ENCODE peak calls at places on chromosomes 1 and 21, in six cellular contexts. One of them, this sample, is unnamed.

GRCh38 chr1:26786437-26787380 is 1.0 kb upstream of the PIGV start:
- DNase-seq in HS-5: no peak
- DNase-seq in astrocyte of the spinal cord: peak; percentile 89
- DNase-seq in esophagus squamous epithelium: no peak
- DNase-seq in hepatocyte: peak; percentile 76
- DNase-seq in ovary: peak; percentile 75
- DNase-seq in this sample: no peak

GRCh38 chr1:114428083-114428754 is 82.8 kb downstream of the TRIM33 start:
- DNase-seq in HS-5: no peak
- DNase-seq in astrocyte of the spinal cord: peak; percentile 55
- DNase-seq in esophagus squamous epithelium: no peak
- DNase-seq in hepatocyte: peak; percentile 13
- DNase-seq in ovary: no peak
- DNase-seq in this sample: no peak

GRCh38 chr1:247948558-247948957 is at the start of gene OR2L8:
- DNase-seq in HS-5: no peak
- DNase-seq in astrocyte of the spinal cord: no peak
- DNase-seq in esophagus squamous epithelium: no peak
- DNase-seq in hepatocyte: no peak
- DNase-seq in ovary: no peak
- DNase-seq in this sample: no peak

GRCh38 chr1:47894718-47895393 is 102.3 kb downstream of the TRABD2B start:
- DNase-seq in HS-5: peak; percentile 2
- DNase-seq in astrocyte of the spinal cord: no peak
- DNase-seq in esophagus squamous epithelium: no peak
- DNase-seq in hepatocyte: peak; percentile 44
- DNase-seq in ovary: no peak
- DNase-seq in this sample: no peak

GRCh38 chr1:171252482-171252881 is 4.2 kb downstream of the FMO1 start:
- DNase-seq in HS-5: no peak
- DNase-seq in astrocyte of the spinal cord: no peak
- DNase-seq in esophagus squamous epithelium: no peak
- DNase-seq in hepatocyte: no peak
- DNase-seq in ovary: no peak
- DNase-seq in this sample: no peak

GRCh38 chr1:37476460-37477197 is 2.2 kb downstream of the ZC3H12A start:
- DNase-seq in HS-5: peak; percentile 80
- DNase-seq in astrocyte of the spinal cord: peak; percentile 74
- DNase-seq in esophagus squamous epithelium: no peak
- DNase-seq in hepatocyte: peak; percentile 89
- DNase-seq in ovary: peak; percentile 86
- DNase-seq in this sample: peak; percentile 54

GRCh38 chr1:23211955-23212354 is 5.3 kb downstream of the HTR1D start:
- DNase-seq in HS-5: no peak
- DNase-seq in astrocyte of the spinal cord: no peak
- DNase-seq in esophagus squamous epithelium: no peak
- DNase-seq in hepatocyte: no peak
- DNase-seq in ovary: no peak
- DNase-seq in this sample: no peak

GRCh38 chr1:185653615-185654014 is 80.6 kb upstream of the HMCN1 start:
- DNase-seq in HS-5: no peak
- DNase-seq in astrocyte of the spinal cord: no peak
- DNase-seq in esophagus squamous epithelium: no peak
- DNase-seq in hepatocyte: no peak
- DNase-seq in ovary: no peak
- DNase-seq in this sample: no peak

GRCh38 chr1:110011527-110012041 is 22.8 kb upstream of the STRIP1 start:
- DNase-seq in HS-5: no peak
- DNase-seq in astrocyte of the spinal cord: peak; percentile 72
- DNase-seq in esophagus squamous epithelium: no peak
- DNase-seq in hepatocyte: peak; percentile 68
- DNase-seq in ovary: no peak
- DNase-seq in this sample: no peak

GRCh38 chr1:29325675-29326074 is 89.4 kb downstream of the PTPRU start:
- DNase-seq in HS-5: no peak
- DNase-seq in astrocyte of the spinal cord: no peak
- DNase-seq in esophagus squamous epithelium: no peak
- DNase-seq in hepatocyte: no peak
- DNase-seq in ovary: no peak
- DNase-seq in this sample: no peak

GRCh38 chr1:17558954-17559617 is 19.6 kb downstream of the ARHGEF10L start:
- DNase-seq in HS-5: no peak
- DNase-seq in astrocyte of the spinal cord: no peak
- DNase-seq in esophagus squamous epithelium: no peak
- DNase-seq in hepatocyte: no peak
- DNase-seq in ovary: no peak
- DNase-seq in this sample: no peak

GRCh38 chr21:42207426-42207825 is 11.5 kb upstream of the ABCG1 start:
- DNase-seq in HS-5: no peak
- DNase-seq in astrocyte of the spinal cord: no peak
- DNase-seq in esophagus squamous epithelium: no peak
- DNase-seq in hepatocyte: no peak
- DNase-seq in ovary: no peak
- DNase-seq in this sample: no peak

GRCh38 chr1:184242507-184242943 is 144.3 kb upstream of the C1orf21 start:
- DNase-seq in HS-5: peak; percentile 15
- DNase-seq in astrocyte of the spinal cord: peak; percentile 61
- DNase-seq in esophagus squamous epithelium: no peak
- DNase-seq in hepatocyte: peak; percentile 38
- DNase-seq in ovary: no peak
- DNase-seq in this sample: no peak

GRCh38 chr1:208387908-208388756 is 143.9 kb upstream of the PLXNA2 start:
- DNase-seq in HS-5: no peak
- DNase-seq in astrocyte of the spinal cord: no peak
- DNase-seq in esophagus squamous epithelium: no peak
- DNase-seq in hepatocyte: no peak
- DNase-seq in ovary: no peak
- DNase-seq in this sample: no peak

GRCh38 chr1:110452330-110452729 is 1.4 kb downstream of the PROK1 start:
- DNase-seq in HS-5: no peak
- DNase-seq in astrocyte of the spinal cord: no peak
- DNase-seq in esophagus squamous epithelium: no peak
- DNase-seq in hepatocyte: no peak
- DNase-seq in ovary: no peak
- DNase-seq in this sample: no peak

GRCh38 chr21:43926196-43926595 is 61.2 kb downstream of the AGPAT3 start:
- DNase-seq in HS-5: no peak
- DNase-seq in astrocyte of the spinal cord: no peak
- DNase-seq in esophagus squamous epithelium: no peak
- DNase-seq in hepatocyte: no peak
- DNase-seq in ovary: no peak
- DNase-seq in this sample: no peak

GRCh38 chr1:153963030-153963849 is at the start of gene SLC39A1:
- DNase-seq in HS-5: peak; percentile 87
- DNase-seq in astrocyte of the spinal cord: peak; percentile 97
- DNase-seq in esophagus squamous epithelium: peak; percentile 80
- DNase-seq in hepatocyte: peak; percentile 99
- DNase-seq in ovary: peak; percentile 99
- DNase-seq in this sample: peak; percentile 96

GRCh38 chr1:119674835-119675289 is 26.8 kb upstream of the ZNF697 start:
- DNase-seq in HS-5: peak; percentile 73
- DNase-seq in astrocyte of the spinal cord: peak; percentile 22
- DNase-seq in esophagus squamous epithelium: no peak
- DNase-seq in hepatocyte: no peak
- DNase-seq in ovary: no peak
- DNase-seq in this sample: no peak

GRCh38 chr1:55926906-55927471 is 652.4 kb downstream of the PLPP3 start:
- DNase-seq in HS-5: no peak
- DNase-seq in astrocyte of the spinal cord: no peak
- DNase-seq in esophagus squamous epithelium: no peak
- DNase-seq in hepatocyte: no peak
- DNase-seq in ovary: no peak
- DNase-seq in this sample: no peak

GRCh38 chr1:48338257-48338656 is 115.7 kb downstream of the SLC5A9 start:
- DNase-seq in HS-5: no peak
- DNase-seq in astrocyte of the spinal cord: no peak
- DNase-seq in esophagus squamous epithelium: no peak
- DNase-seq in hepatocyte: no peak
- DNase-seq in ovary: no peak
- DNase-seq in this sample: no peak

GRCh38 chr1:205922314-205922713 is 20.9 kb downstream of the SLC26A9 start:
- DNase-seq in HS-5: no peak
- DNase-seq in astrocyte of the spinal cord: no peak
- DNase-seq in esophagus squamous epithelium: no peak
- DNase-seq in hepatocyte: no peak
- DNase-seq in ovary: no peak
- DNase-seq in this sample: no peak

GRCh38 chr1:167630568-167631385 is 745 bp downstream of the RCSD1 start:
- DNase-seq in HS-5: no peak
- DNase-seq in astrocyte of the spinal cord: no peak
- DNase-seq in esophagus squamous epithelium: no peak
- DNase-seq in hepatocyte: no peak
- DNase-seq in ovary: no peak
- DNase-seq in this sample: no peak